ENCODE peak calls at places on chromosomes 3 and 15, in four cellular contexts. One of them, this sample, is unnamed.

GRCh38 chr15:74913041-74913440 is 6.4 kb upstream of the FAM219B start:
- DNase-seq in H54: no peak
- DNase-seq in NCI-H446: no peak
- DNase-seq in left ventricle myocardium inferior: no peak
- DNase-seq in this sample: no peak

GRCh38 chr15:88658972-88659931 is 20.4 kb downstream of the ISG20 start:
- DNase-seq in H54: no peak
- DNase-seq in left ventricle myocardium inferior: no peak
- DNase-seq in NCI-H446: no peak
- DNase-seq in this sample: no peak

GRCh38 chr3:126607214-126607908 is 47.6 kb downstream of the TXNRD3 start:
- DNase-seq in H54: peak; percentile 6
- DNase-seq in left ventricle myocardium inferior: no peak
- DNase-seq in NCI-H446: no peak
- DNase-seq in this sample: no peak

GRCh38 chr15:99279290-99279689 is 28.0 kb downstream of the LRRC28 start:
- DNase-seq in NCI-H446: no peak
- DNase-seq in H54: no peak
- DNase-seq in left ventricle myocardium inferior: no peak
- DNase-seq in this sample: no peak

GRCh38 chr15:82572311-82572710 is 32.1 kb upstream of the RPS17 start:
- DNase-seq in NCI-H446: no peak
- DNase-seq in left ventricle myocardium inferior: no peak
- DNase-seq in H54: peak; percentile 46
- DNase-seq in this sample: no peak

GRCh38 chr3:158094235-158094916 is 11.8 kb downstream of the SHOX2 start:
- DNase-seq in NCI-H446: no peak
- DNase-seq in left ventricle myocardium inferior: no peak
- DNase-seq in H54: no peak
- DNase-seq in this sample: no peak

GRCh38 chr15:67850995-67851535 is 11.2 kb upstream of the RNU6-1 start:
- DNase-seq in left ventricle myocardium inferior: no peak
- DNase-seq in H54: no peak
- DNase-seq in NCI-H446: no peak
- DNase-seq in this sample: no peak

GRCh38 chr3:48016336-48016973 is at the start of gene MAP4:
- DNase-seq in H54: no peak
- DNase-seq in left ventricle myocardium inferior: no peak
- DNase-seq in NCI-H446: peak; percentile 15
- DNase-seq in this sample: no peak

GRCh38 chr3:195863121-195864061 is 45.0 kb downstream of the TNK2 start:
- DNase-seq in H54: peak; percentile 97
- DNase-seq in NCI-H446: peak; percentile 55
- DNase-seq in left ventricle myocardium inferior: peak; percentile 89
- DNase-seq in this sample: peak; percentile 54

GRCh38 chr15:84979651-84980050 is 2.0 kb upstream of the PDE8A start:
- DNase-seq in NCI-H446: no peak
- DNase-seq in H54: no peak
- DNase-seq in left ventricle myocardium inferior: peak; percentile 33
- DNase-seq in this sample: no peak

GRCh38 chr15:94238539-94239118 is 7.3 kb downstream of the MCTP2 start:
- DNase-seq in H54: no peak
- DNase-seq in left ventricle myocardium inferior: no peak
- DNase-seq in NCI-H446: no peak
- DNase-seq in this sample: no peak

GRCh38 chr15:82298520-82298919 is 35.9 kb downstream of the SAXO2 start:
- DNase-seq in NCI-H446: no peak
- DNase-seq in H54: no peak
- DNase-seq in left ventricle myocardium inferior: no peak
- DNase-seq in this sample: no peak

GRCh38 chr3:132730891-132731580 is 8.8 kb upstream of the NPHP3 start:
- DNase-seq in NCI-H446: peak; percentile 73
- DNase-seq in left ventricle myocardium inferior: no peak
- DNase-seq in H54: no peak
- DNase-seq in this sample: peak; percentile 16

GRCh38 chr3:140736863-140737460 is 59.1 kb downstream of the TRIM42 start:
- DNase-seq in left ventricle myocardium inferior: peak; percentile 61
- DNase-seq in NCI-H446: peak; percentile 80
- DNase-seq in H54: peak; percentile 10
- DNase-seq in this sample: peak; percentile 2

GRCh38 chr3:127220497-127220896 is 27.6 kb downstream of the PRR23E start:
- DNase-seq in NCI-H446: no peak
- DNase-seq in H54: no peak
- DNase-seq in left ventricle myocardium inferior: no peak
- DNase-seq in this sample: no peak

GRCh38 chr3:124395584-124396340 is 334.5 kb upstream of the UMPS start:
- DNase-seq in H54: no peak
- DNase-seq in NCI-H446: peak; percentile 77
- DNase-seq in left ventricle myocardium inferior: peak; percentile 62
- DNase-seq in this sample: no peak

GRCh38 chr3:73625124-73625665 is 454 bp upstream of the PDZRN3 start:
- DNase-seq in left ventricle myocardium inferior: peak; percentile 54
- DNase-seq in NCI-H446: no peak
- DNase-seq in H54: peak; percentile 19
- DNase-seq in this sample: no peak

GRCh38 chr3:104145164-104145563 is 1221.5 kb upstream of the ALCAM start:
- DNase-seq in NCI-H446: no peak
- DNase-seq in left ventricle myocardium inferior: no peak
- DNase-seq in H54: no peak
- DNase-seq in this sample: no peak

GRCh38 chr15:43095243-43095642 is 10.6 kb downstream of the UBR1 start:
- DNase-seq in NCI-H446: no peak
- DNase-seq in left ventricle myocardium inferior: no peak
- DNase-seq in H54: no peak
- DNase-seq in this sample: no peak

GRCh38 chr3:32841341-32841740 is 23.5 kb downstream of the TRIM71 start:
- DNase-seq in H54: no peak
- DNase-seq in left ventricle myocardium inferior: no peak
- DNase-seq in NCI-H446: no peak
- DNase-seq in this sample: no peak

GRCh38 chr3:184552296-184552695 is 9.3 kb upstream of the EPHB3 start:
- DNase-seq in NCI-H446: no peak
- DNase-seq in H54: no peak
- DNase-seq in left ventricle myocardium inferior: no peak
- DNase-seq in this sample: no peak

GRCh38 chr3:58386966-58387365 is 46.7 kb downstream of the PDHB start:
- DNase-seq in NCI-H446: no peak
- DNase-seq in left ventricle myocardium inferior: peak; percentile 27
- DNase-seq in H54: no peak
- DNase-seq in this sample: no peak

GRCh38 chr3:153176197-153176596 is 14.2 kb downstream of the RAP2B start:
- DNase-seq in H54: no peak
- DNase-seq in left ventricle myocardium inferior: no peak
- DNase-seq in NCI-H446: no peak
- DNase-seq in this sample: no peak

GRCh38 chr15:77516786-77517185 is 96.1 kb downstream of the HMG20A start:
- DNase-seq in NCI-H446: no peak
- DNase-seq in H54: no peak
- DNase-seq in left ventricle myocardium inferior: no peak
- DNase-seq in this sample: no peak

GRCh38 chr15:56040081-56041035 is 46.9 kb upstream of the NEDD4 start:
- DNase-seq in H54: no peak
- DNase-seq in NCI-H446: peak; percentile 30
- DNase-seq in left ventricle myocardium inferior: peak; percentile 27
- DNase-seq in this sample: peak; percentile 42

This sample was measured in T1000.